ENCODE peak calls at places on chromosomes 6 and 20, in four cellular contexts. F is prostate gland, T is body of pancreas, W is pancreas. N is an unnamed sample.

GRCh38 chr6:56101141-56101553 is 146.2 kb downstream of the COL21A1 start:
- DNase-seq in F (no peak), T (no peak), W (no peak), N (no peak)

GRCh38 chr6:121382467-121383121 is 48.3 kb upstream of the TBC1D32 start:
- DNase-seq in F (no peak), T (no peak), W (no peak), N (no peak)

GRCh38 chr20:38049800-38050199 is 16.3 kb downstream of the RPRD1B start:
- DNase-seq in F (peak; percentile 24), T (no peak), W (no peak), N (no peak)

GRCh38 chr20:22303523-22303922 is 280.8 kb downstream of the FOXA2 start:
- DNase-seq in F (no peak), T (no peak), W (no peak), N (no peak)

GRCh38 chr20:43766395-43766794 is 39.6 kb upstream of the GTSF1L start:
- DNase-seq in F (no peak), T (no peak), W (no peak), N (no peak)

GRCh38 chr6:43669922-43670622 is 17.5 kb downstream of the MRPS18A start:
- DNase-seq in F (no peak), T (no peak), W (no peak), N (peak; percentile 51)

GRCh38 chr6:113699239-113699638 is 157.9 kb upstream of the MARCKS start:
- DNase-seq in F (no peak), T (no peak), W (no peak), N (no peak)

GRCh38 chr6:17593246-17593645 is 6.9 kb upstream of the FAM8A1 start:
- DNase-seq in F (no peak), T (no peak), W (no peak), N (no peak)

GRCh38 chr6:85464260-85464644 is 14.4 kb downstream of the NT5E start:
- DNase-seq in F (no peak), T (no peak), W (no peak), N (no peak)

GRCh38 chr6:144781836-144782235 is 496.7 kb downstream of the UTRN start:
- DNase-seq in F (no peak), T (no peak), W (no peak), N (no peak)

GRCh38 chr6:87155920-87156600 is 695 bp downstream of the ZNF292 start:
- DNase-seq in F (peak; percentile 30), T (peak; percentile 27), W (no peak), N (peak; percentile 47)

DNA sequence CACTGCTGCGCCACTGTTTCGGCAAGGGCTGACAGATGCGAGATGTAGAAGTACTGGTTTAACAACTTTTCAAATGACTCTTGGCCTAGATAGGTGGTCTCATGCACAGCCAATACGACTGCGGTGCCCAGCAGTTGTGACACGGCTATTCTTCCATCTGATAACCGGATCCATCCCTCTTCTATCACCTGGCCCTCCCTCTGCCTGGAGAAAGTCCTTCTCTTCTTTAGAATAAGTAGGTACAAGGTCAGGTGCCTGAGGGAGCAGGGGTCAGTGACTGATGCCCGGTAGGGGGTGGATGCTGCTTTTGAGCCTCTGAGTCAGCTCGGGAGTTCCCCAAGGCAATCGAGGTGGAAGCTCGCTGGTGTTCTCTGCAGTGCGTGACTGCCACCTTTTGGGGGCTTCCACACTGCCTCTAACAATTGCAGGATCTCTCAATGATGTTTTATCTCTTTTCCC is 166.8 kb upstream of the GRIK2 start:
- DNase-seq in F (no peak), T (no peak), W (no peak), N (peak; percentile 3)
- TF ChIP-seq CTCF in F (no peak), T (no peak), W (no peak), N (no peak)

DNA sequence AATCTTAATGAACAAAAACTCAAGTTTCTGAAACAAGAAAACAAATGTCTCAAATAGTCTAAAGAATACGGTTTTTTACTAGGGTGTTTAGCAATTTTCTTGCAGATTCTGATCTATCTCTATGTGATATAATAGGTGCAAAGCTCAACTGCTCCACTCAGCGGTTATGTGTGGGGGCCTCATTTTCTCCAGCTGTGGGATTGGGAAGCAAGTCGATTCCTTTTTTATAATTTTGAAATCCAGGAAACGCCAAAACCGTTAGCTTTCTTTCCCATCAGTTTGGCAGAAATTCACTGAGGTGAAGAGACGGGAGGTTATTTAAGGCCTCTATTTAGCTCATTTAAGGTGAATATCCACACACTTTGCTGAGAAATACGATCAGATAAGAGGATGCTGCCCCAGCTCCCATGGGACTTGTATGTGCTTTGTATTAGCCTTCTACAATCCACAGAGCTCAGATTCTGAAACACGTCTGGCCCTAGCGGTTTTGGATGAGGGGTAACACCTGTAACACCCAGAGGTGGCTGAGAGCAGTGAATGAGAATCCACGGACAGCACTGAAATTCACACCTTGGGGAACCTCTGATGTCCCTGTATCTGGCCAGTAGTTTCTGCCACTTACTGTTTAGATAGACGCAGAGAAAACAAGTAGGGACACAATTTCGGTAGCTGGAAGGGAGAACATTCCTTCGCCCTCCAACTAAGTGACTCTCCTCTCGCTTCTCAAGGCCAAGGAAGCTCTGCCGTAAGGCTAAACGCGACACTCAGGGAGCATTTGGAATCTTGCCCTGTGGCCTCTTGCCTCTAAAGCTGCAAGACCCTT is 6.6 kb upstream of the BCAS4 start:
- DNase-seq in F (peak; percentile 28), T (peak; percentile 40), W (peak; percentile 48), N (no peak)
- TF ChIP-seq CTCF in F (no peak), T (peak; percentile 52), W (no peak), N (no peak)

GRCh38 chr6:29792123-29793035 is 35.2 kb upstream of the HLA-G start:
- DNase-seq in F (peak; percentile 33), T (peak; percentile 70), W (peak; percentile 69), N (peak; percentile 82)
- TF ChIP-seq CTCF in F (no peak), T (peak; percentile 65), W (peak; percentile 15), N (peak; percentile 60)

GRCh38 chr20:36575066-36575743 is 1.8 kb downstream of the TGIF2 start:
- DNase-seq in F (peak; percentile 75), T (peak; percentile 74), W (peak; percentile 64), N (peak; percentile 50)
- TF ChIP-seq CTCF in F (no peak), T (no peak), W (no peak), N (no peak)

GRCh38 chr20:36266189-36266588 is 29.9 kb downstream of the AAR2 start:
- DNase-seq in F (no peak), T (no peak), W (no peak), N (no peak)
- TF ChIP-seq CTCF in F (no peak), T (no peak), W (no peak), N (no peak)

GRCh38 chr6:79212859-79213258 is 21.6 kb downstream of the HMGN3 start:
- DNase-seq in F (no peak), T (no peak), W (no peak), N (no peak)
- TF ChIP-seq CTCF in F (no peak), T (no peak), W (no peak), N (no peak)

DNA sequence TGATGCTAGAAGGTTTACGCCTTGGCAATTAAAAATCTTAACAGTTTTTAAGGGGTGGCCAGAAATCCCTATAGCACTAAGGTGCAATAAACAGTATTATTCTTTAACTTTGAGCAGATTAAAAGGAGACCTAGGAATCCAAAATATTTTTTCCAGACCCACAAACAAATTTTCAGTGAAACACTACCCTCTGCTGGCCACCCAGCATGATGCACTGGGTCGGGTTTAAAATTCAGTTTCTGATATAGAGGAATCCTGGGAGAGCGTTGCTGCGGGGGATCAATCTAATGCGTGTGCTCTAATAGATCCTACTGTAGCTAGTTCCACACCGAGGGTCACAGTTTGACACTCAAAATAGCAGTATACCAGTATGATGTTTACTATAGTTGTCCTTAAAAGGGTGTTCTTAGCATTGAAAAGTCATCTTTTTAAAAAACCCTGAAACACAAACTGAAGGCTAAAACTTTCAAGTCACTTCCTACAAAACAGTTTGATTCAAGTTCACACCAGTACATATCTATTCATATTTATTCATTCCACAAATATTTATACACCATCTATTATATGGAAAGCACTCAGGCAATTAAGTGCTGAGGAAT is 10.2 kb downstream of the UBE3D start:
- DNase-seq in F (peak; percentile 38), T (peak; percentile 40), W (peak; percentile 61), N (peak; percentile 40)
- TF ChIP-seq CTCF in F (peak; percentile 82), T (peak; percentile 78), W (peak; percentile 70), N (peak; percentile 47)

GRCh38 chr6:57324538-57324937 is 7.1 kb downstream of the PRIM2 start:
- DNase-seq in F (no peak), T (no peak), W (no peak), N (no peak)
- TF ChIP-seq CTCF in F (no peak), T (no peak), W (no peak), N (no peak)

GRCh38 chr6:79431469-79431868 is 105.8 kb downstream of the LCA5 start:
- DNase-seq in F (peak; percentile 17), T (no peak), W (no peak), N (no peak)
- TF ChIP-seq CTCF in F (no peak), T (peak; percentile 16), W (no peak), N (no peak)